ENCODE peak calls at places on chromosomes 7 and 10, in six cellular contexts. G is AG04450, X is pancreas, E is Panc1, M is hepatocyte, H is ovary. L is an unnamed sample. For H3K27me3, the result is how much of the 10 kb centered on the place peaks cover.

GRCh38 chr10:58651040-58651439 is 138.4 kb downstream of the BICC1 start:
- DNase-seq in G (no peak), X (no peak), E (no peak), M (peak), H (no peak), L (no peak)

GRCh38 chr10:32379314-32379949 is 32.5 kb upstream of the EPC1 start:
- DNase-seq in G (no peak), X (peak), E (no peak), M (peak), H (no peak), L (no peak)

GRCh38 chr10:87991946-87992345 is 128.5 kb downstream of the PTEN start:
- DNase-seq in G (no peak), X (no peak), E (no peak), M (no peak), H (no peak), L (no peak)

GRCh38 chr7:142745091-142745635 is 4.1 kb upstream of the PRSS1 start:
- DNase-seq in G (no peak), X (no peak), E (no peak), M (no peak), H (no peak), L (no peak)

GRCh38 chr7:33511735-33512134 is 382.4 kb downstream of the BBS9 start:
- DNase-seq in G (no peak), X (no peak), E (no peak), M (no peak), H (no peak), L (no peak)

GRCh38 chr7:116227678-116228239 is 17.4 kb downstream of the TES start:
- DNase-seq in G (peak), X (no peak), E (peak), M (no peak), H (no peak), L (no peak)

GRCh38 chr7:56083150-56083785 is 9.5 kb downstream of the PHKG1 start:
- DNase-seq in G (no peak), X (peak), E (no peak), M (no peak), H (peak), L (peak)

GRCh38 chr10:71963756-71964668 is at the start of gene CHST3:
- DNase-seq in G (no peak), X (peak), E (no peak), M (peak), H (peak), L (no peak)

GRCh38 chr10:131056781-131057180 is 254.7 kb downstream of the TCERG1L start:
- DNase-seq in G (no peak), X (no peak), E (no peak), M (no peak), H (no peak), L (no peak)

GRCh38 chr7:88218836-88219605 is 817 bp downstream of the SRI start:
- DNase-seq in G (no peak), X (peak), E (no peak), M (peak), H (peak), L (peak)

GRCh38 chr10:15045380-15045779 is 1.6 kb downstream of the OLAH start:
- DNase-seq in G (no peak), X (no peak), E (no peak), M (no peak), H (no peak), L (no peak)

GRCh38 chr7:158834799-158835784 is 5.8 kb upstream of the ESYT2 start:
- DNase-seq in G (no peak), X (no peak), E (no peak), M (no peak), H (peak), L (no peak)

GRCh38 chr10:48233643-48234042 is 40.9 kb downstream of the FRMPD2 start:
- DNase-seq in G (no peak), X (no peak), E (no peak), M (no peak), H (no peak), L (no peak)

GRCh38 chr7:18128846-18129245 is 101.2 kb upstream of the PRPS1L1 start:
- DNase-seq in G (no peak), X (no peak), E (no peak), M (no peak), H (no peak), L (no peak)

GRCh38 chr7:129969881-129970446 is 17.2 kb upstream of the UBE2H start:
- DNase-seq in G (peak), X (no peak), E (peak), M (peak), H (no peak), L (no peak)

GRCh38 chr10:62613429-62613828 is 191.1 kb upstream of the ADO start:
- DNase-seq in G (no peak), X (no peak), E (no peak), M (no peak), H (no peak), L (no peak)

GRCh38 chr7:90209776-90210175 is 1.8 kb upstream of the STEAP2 start:
- DNase-seq in G (no peak), X (no peak), E (no peak), M (no peak), H (no peak), L (no peak)

GRCh38 chr10:131852823-131853609 is 47.8 kb upstream of the PPP2R2D start:
- DNase-seq in G (no peak), X (no peak), E (no peak), M (no peak), H (peak), L (no peak)

GRCh38 chr10:133359554-133359971 is 1.7 kb upstream of the FUOM start:
- DNase-seq in G (no peak), X (peak), E (no peak), M (peak), H (no peak), L (no peak)

GRCh38 chr7:19522486-19522885 is 186.4 kb downstream of the POLR1F start:
- DNase-seq in G (no peak), X (no peak), E (no peak), M (no peak), H (no peak), L (no peak)

GRCh38 chr7:106071356-106071998 is 40.6 kb downstream of the SYPL1 start:
- DNase-seq in G (no peak), X (no peak), E (no peak), M (no peak), H (no peak), L (no peak)

GRCh38 chr7:117041822-117042221 is 88.5 kb downstream of the ST7 start:
- DNase-seq in G (no peak), X (no peak), E (no peak), M (no peak), H (no peak), L (no peak)

GRCh38 chr7:102045681-102046372 is 228.4 kb downstream of the CUX1 start:
- DNase-seq in G (no peak), X (no peak), E (no peak), M (no peak), H (no peak), L (no peak)

GRCh38 chr7:95338832-95339231 is 14.5 kb upstream of the PON1 start:
- DNase-seq in G (no peak), X (no peak), E (no peak), M (no peak), H (no peak), L (no peak)

GRCh38 chr7:55512635-55513034 is 59.7 kb downstream of the VOPP1 start:
- DNase-seq in G (no peak), X (no peak), E (no peak), M (no peak), H (no peak), L (no peak)

GRCh38 chr7:154546946-154547587 is 455.9 kb downstream of the PAXIP1 start:
- DNase-seq in G (no peak), X (no peak), E (no peak), M (no peak), H (no peak), L (peak)

GRCh38 chr7:47488205-47488968 is 93.5 kb downstream of the TNS3 start:
- DNase-seq in G (no peak), X (no peak), E (no peak), M (no peak), H (no peak), L (no peak)

GRCh38 chr10:121495719-121496118 is 102.5 kb downstream of the FGFR2 start:
- DNase-seq in G (no peak), X (peak), E (no peak), M (no peak), H (no peak), L (no peak)

GRCh38 chr10:10798543-10799192 is 219.0 kb upstream of the CELF2 start:
- DNase-seq in G (no peak), X (no peak), E (no peak), M (no peak), H (peak), L (no peak)

GRCh38 chr10:113978802-113979201 is 64.9 kb upstream of the ADRB1 start:
- DNase-seq in G (no peak), X (no peak), E (no peak), M (no peak), H (no peak), L (peak)

GRCh38 chr7:66013938-66014337 is 31.9 kb upstream of the GUSB start:
- DNase-seq in G (no peak), X (peak), E (peak), M (peak), H (peak), L (no peak)

GRCh38 chr7:120966961-120967360 is 16.4 kb downstream of the ING3 start:
- DNase-seq in G (no peak), X (no peak), E (no peak), M (no peak), H (no peak), L (no peak)

GRCh38 chr7:130973637-130974036 is 239.6 kb upstream of the KLF14 start:
- DNase-seq in G (no peak), X (no peak), E (no peak), M (no peak), H (no peak), L (no peak)

GRCh38 chr7:82109288-82109687 is 334.3 kb downstream of the CACNA2D1 start:
- DNase-seq in G (no peak), X (no peak), E (peak), M (no peak), H (no peak), L (no peak)
- H3K27ac ChIP-seq in G (no peak), X (no peak), E (no peak), M (no peak), H (no peak), L (no peak)

DNA sequence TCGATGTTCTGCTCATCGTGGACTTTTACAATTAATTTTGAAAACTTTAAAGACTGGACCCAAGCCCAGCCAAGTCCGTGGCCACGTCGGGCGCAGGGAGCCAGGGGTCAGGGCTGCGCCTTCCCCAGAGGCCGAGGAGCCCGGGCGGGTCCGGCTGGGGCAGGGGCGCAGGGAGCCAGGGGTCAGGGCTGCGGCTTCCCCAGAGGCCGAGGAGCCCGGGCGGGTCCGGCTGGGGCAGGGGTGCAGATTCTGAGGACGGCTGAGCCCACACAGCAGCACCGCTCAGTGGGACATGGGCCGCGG is 75.2 kb downstream of the MICALL2 start:
- DNase-seq in G (no peak), X (no peak), E (no peak), M (no peak), H (no peak), L (no peak)
- H3K27me3 ChIP-seq in G (under half), X (under half), E (under half), M (under half), H (under half), L (under half)

GRCh38 chr7:76089865-76090495 is 42.1 kb downstream of the MDH2 start:
- DNase-seq in G (no peak), X (no peak), E (no peak), M (no peak), H (no peak), L (no peak)

GRCh38 chr7:76091506-76091905 is 43.6 kb downstream of the MDH2 start:
- DNase-seq in G (no peak), X (no peak), E (no peak), M (no peak), H (no peak), L (no peak)

GRCh38 chr7:76095908-76096307 is 48.0 kb downstream of the MDH2 start:
- DNase-seq in G (no peak), X (no peak), E (no peak), M (no peak), H (no peak), L (no peak)
- TF ChIP-seq CTCF in G (no peak), X (no peak), E (no peak), M (no peak), H (no peak), L (no peak)

GRCh38 chr7:127680983-127681382 is 29.0 kb downstream of the SND1 start:
- DNase-seq in G (no peak), X (no peak), E (no peak), M (no peak), H (no peak), L (no peak)
- H3K27ac ChIP-seq in G (no peak), X (no peak), E (no peak), M (no peak), H (no peak), L (no peak)